ENCODE peak calls at places on chromosome 18, in seven cellular contexts. One of them, this sample, is unnamed.

GRCh38 chr18:44180683-44181082 is 500.0 kb upstream of the SETBP1 start:
- DNase-seq in GM23248: peak
- DNase-seq in WTC11: no peak
- DNase-seq in astrocyte of the spinal cord: peak
- DNase-seq in upper lobe of right lung: no peak
- DNase-seq in NCI-H1436: no peak
- DNase-seq in HEK293T: no peak
- DNase-seq in this sample: no peak

GRCh38 chr18:47321815-47322214 is 70.4 kb upstream of the SKOR2 start:
- DNase-seq in WTC11: no peak
- DNase-seq in HEK293T: no peak
- DNase-seq in GM23248: no peak
- DNase-seq in upper lobe of right lung: no peak
- DNase-seq in astrocyte of the spinal cord: no peak
- DNase-seq in NCI-H1436: no peak
- DNase-seq in this sample: no peak

GRCh38 chr18:77160515-77160914 is 27.9 kb upstream of the MBP start:
- DNase-seq in astrocyte of the spinal cord: no peak
- DNase-seq in upper lobe of right lung: no peak
- DNase-seq in NCI-H1436: no peak
- DNase-seq in HEK293T: no peak
- DNase-seq in GM23248: no peak
- DNase-seq in WTC11: no peak
- DNase-seq in this sample: no peak

GRCh38 chr18:50662177-50662576 is 102.3 kb downstream of the MAPK4 start:
- DNase-seq in HEK293T: peak
- DNase-seq in upper lobe of right lung: no peak
- DNase-seq in WTC11: no peak
- DNase-seq in astrocyte of the spinal cord: no peak
- DNase-seq in NCI-H1436: no peak
- DNase-seq in GM23248: peak
- DNase-seq in this sample: peak

GRCh38 chr18:13809521-13810252 is 14.3 kb upstream of the MC5R start:
- DNase-seq in WTC11: no peak
- DNase-seq in upper lobe of right lung: no peak
- DNase-seq in GM23248: no peak
- DNase-seq in astrocyte of the spinal cord: no peak
- DNase-seq in HEK293T: no peak
- DNase-seq in NCI-H1436: no peak
- DNase-seq in this sample: no peak

GRCh38 chr18:73365018-73365417 is 497.2 kb upstream of the NETO1 start:
- DNase-seq in astrocyte of the spinal cord: peak
- DNase-seq in WTC11: no peak
- DNase-seq in NCI-H1436: no peak
- DNase-seq in GM23248: peak
- DNase-seq in HEK293T: no peak
- DNase-seq in upper lobe of right lung: no peak
- DNase-seq in this sample: no peak

GRCh38 chr18:50720281-50720680 is 99.5 kb downstream of the MRO start:
- DNase-seq in astrocyte of the spinal cord: no peak
- DNase-seq in HEK293T: no peak
- DNase-seq in WTC11: no peak
- DNase-seq in NCI-H1436: no peak
- DNase-seq in upper lobe of right lung: no peak
- DNase-seq in GM23248: no peak
- DNase-seq in this sample: no peak

GRCh38 chr18:50051288-50051687 is 143.7 kb downstream of the MYO5B start:
- DNase-seq in WTC11: peak
- DNase-seq in GM23248: peak
- DNase-seq in astrocyte of the spinal cord: no peak
- DNase-seq in upper lobe of right lung: no peak
- DNase-seq in HEK293T: peak
- DNase-seq in NCI-H1436: no peak
- DNase-seq in this sample: peak

GRCh38 chr18:53458266-53458665 is 766.2 kb downstream of the MBD2 start:
- DNase-seq in NCI-H1436: no peak
- DNase-seq in GM23248: no peak
- DNase-seq in upper lobe of right lung: no peak
- DNase-seq in HEK293T: no peak
- DNase-seq in astrocyte of the spinal cord: peak
- DNase-seq in WTC11: no peak
- DNase-seq in this sample: no peak

GRCh38 chr18:47054369-47054768 is 18.9 kb upstream of the ELOA2 start:
- DNase-seq in NCI-H1436: no peak
- DNase-seq in GM23248: no peak
- DNase-seq in WTC11: no peak
- DNase-seq in HEK293T: no peak
- DNase-seq in astrocyte of the spinal cord: no peak
- DNase-seq in upper lobe of right lung: no peak
- DNase-seq in this sample: no peak

GRCh38 chr18:78407456-78407823 is 572.2 kb upstream of the SALL3 start:
- DNase-seq in HEK293T: no peak
- DNase-seq in GM23248: no peak
- DNase-seq in WTC11: no peak
- DNase-seq in NCI-H1436: no peak
- DNase-seq in astrocyte of the spinal cord: no peak
- DNase-seq in upper lobe of right lung: no peak
- DNase-seq in this sample: no peak

GRCh38 chr18:22167471-22168151 is 1.8 kb upstream of the GATA6 start:
- DNase-seq in NCI-H1436: no peak
- DNase-seq in GM23248: peak
- DNase-seq in WTC11: peak
- DNase-seq in upper lobe of right lung: no peak
- DNase-seq in HEK293T: peak
- DNase-seq in astrocyte of the spinal cord: peak
- DNase-seq in this sample: no peak

GRCh38 chr18:7626922-7627440 is 59.9 kb downstream of the PTPRM start:
- DNase-seq in astrocyte of the spinal cord: peak
- DNase-seq in HEK293T: no peak
- DNase-seq in WTC11: no peak
- DNase-seq in NCI-H1436: no peak
- DNase-seq in GM23248: peak
- DNase-seq in upper lobe of right lung: no peak
- DNase-seq in this sample: peak

GRCh38 chr18:79871026-79871390 is 73.3 kb downstream of the KCNG2 start:
- DNase-seq in upper lobe of right lung: peak
- DNase-seq in GM23248: no peak
- DNase-seq in NCI-H1436: no peak
- DNase-seq in HEK293T: no peak
- DNase-seq in WTC11: no peak
- DNase-seq in astrocyte of the spinal cord: no peak
- DNase-seq in this sample: no peak

GRCh38 chr18:79470547-79470946 is 74.8 kb downstream of the NFATC1 start:
- DNase-seq in NCI-H1436: no peak
- DNase-seq in astrocyte of the spinal cord: no peak
- DNase-seq in HEK293T: no peak
- DNase-seq in GM23248: no peak
- DNase-seq in upper lobe of right lung: no peak
- DNase-seq in WTC11: no peak
- DNase-seq in this sample: no peak

GRCh38 chr18:24368749-24369148 is 28.9 kb downstream of the OSBPL1A start:
- DNase-seq in HEK293T: no peak
- DNase-seq in astrocyte of the spinal cord: no peak
- DNase-seq in WTC11: no peak
- DNase-seq in upper lobe of right lung: no peak
- DNase-seq in GM23248: peak
- DNase-seq in NCI-H1436: no peak
- DNase-seq in this sample: no peak

GRCh38 chr18:57542801-57543427 is 43.6 kb downstream of the FECH start:
- DNase-seq in NCI-H1436: no peak
- DNase-seq in astrocyte of the spinal cord: peak
- DNase-seq in HEK293T: no peak
- DNase-seq in upper lobe of right lung: no peak
- DNase-seq in GM23248: peak
- DNase-seq in WTC11: no peak
- DNase-seq in this sample: no peak